ENCODE peak calls at places on chromosomes 13 and 19, in six cellular contexts. T is PC-3, W is A673, J is right atrium auricular region, E is H9, P is endodermal cell. V is an unnamed sample.
A peak's percentile ranks its signal among the peaks of the same experiment; 100 is the strongest.

GRCh38 chr19:31280266-31281006 is 68.8 kb downstream of the TSHZ3 start:
- DNase-seq in T (no peak), W (no peak), J (no peak), E (no peak), P (no peak), V (no peak)

GRCh38 chr13:113126265-113127150 is 3.9 kb downstream of the F10 start:
- DNase-seq in T (no peak), W (no peak), J (no peak), E (no peak), P (peak; percentile 36), V (no peak)

GRCh38 chr19:28846094-28846812 is 366.7 kb downstream of the UQCRFS1 start:
- DNase-seq in T (no peak), W (no peak), J (no peak), E (no peak), P (no peak), V (no peak)

GRCh38 chr13:34044041-34044440 is 226.1 kb downstream of the RFC3 start:
- DNase-seq in T (peak; percentile 14), W (no peak), J (no peak), E (no peak), P (no peak), V (no peak)

GRCh38 chr19:9673912-9674668 is 810 bp downstream of the ZNF562 start:
- DNase-seq in T (peak; percentile 41), W (peak; percentile 19), J (no peak), E (no peak), P (no peak), V (peak; percentile 11)

GRCh38 chr19:934865-935422 is 9.1 kb downstream of the ARID3A start:
- DNase-seq in T (peak; percentile 68), W (no peak), J (peak; percentile 83), E (no peak), P (no peak), V (no peak)

GRCh38 chr13:98032168-98032567 is 78.7 kb downstream of the IPO5 start:
- DNase-seq in T (no peak), W (no peak), J (no peak), E (no peak), P (no peak), V (no peak)

GRCh38 chr19:10219678-10220077 is 11.5 kb downstream of the S1PR2 start:
- DNase-seq in T (peak; percentile 74), W (peak; percentile 22), J (no peak), E (peak; percentile 79), P (peak; percentile 83), V (peak; percentile 36)

GRCh38 chr19:54674021-54674617 is 11.3 kb downstream of the LILRB4 start:
- DNase-seq in T (peak; percentile 75), W (peak; percentile 61), J (no peak), E (no peak), P (no peak), V (no peak)

GRCh38 chr13:95256086-95256485 is 45.2 kb downstream of the ABCC4 start:
- DNase-seq in T (peak; percentile 94), W (peak; percentile 51), J (no peak), E (no peak), P (no peak), V (peak; percentile 86)

GRCh38 chr13:57087006-57087405 is 53.7 kb upstream of the PRR20A start:
- DNase-seq in T (no peak), W (no peak), J (no peak), E (no peak), P (no peak), V (no peak)

GRCh38 chr19:56107626-56108351 is 13.3 kb downstream of the ZNF787 start:
- DNase-seq in T (no peak), W (no peak), J (no peak), E (no peak), P (no peak), V (no peak)

GRCh38 chr19:40413291-40413994 is at the start of gene PRX:
- DNase-seq in T (no peak), W (no peak), J (no peak), E (peak; percentile 90), P (peak; percentile 89), V (no peak)

GRCh38 chr13:30610311-30610710 is 7.4 kb upstream of the USPL1 start:
- DNase-seq in T (no peak), W (no peak), J (no peak), E (no peak), P (no peak), V (no peak)

GRCh38 chr13:75639426-75639825 is 3.3 kb downstream of the LMO7 start:
- DNase-seq in T (no peak), W (no peak), J (no peak), E (no peak), P (no peak), V (no peak)

DNA sequence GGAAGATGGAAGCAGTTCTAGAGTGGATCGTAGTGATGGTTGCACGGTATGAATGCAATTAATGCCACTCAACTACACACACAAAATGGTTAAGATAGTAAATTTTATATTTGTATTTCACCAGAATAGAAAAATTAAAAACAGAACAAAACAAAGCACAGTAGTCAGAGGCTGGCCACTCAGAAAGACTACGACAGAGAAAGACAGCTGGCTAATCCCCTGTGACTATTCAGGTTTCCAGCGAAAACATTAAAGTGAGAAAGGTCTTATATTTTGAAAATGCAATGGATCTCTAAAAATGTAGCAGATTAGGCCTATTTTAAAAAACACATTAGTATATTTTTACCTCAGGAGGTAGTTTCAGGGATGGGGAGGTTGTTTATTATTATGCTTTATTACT is 131.3 kb upstream of the POSTN start:
- DNase-seq in T (no peak), W (peak; percentile 29), J (no peak), E (no peak), P (no peak), V (no peak)
- H3K4me1 ChIP-seq in T (no peaks in the 10 kb centered on the region), W (peaks cover 13% of the 10 kb centered on the region), J (no peaks in the 10 kb centered on the region), E (no peaks in the 10 kb centered on the region), P (no peaks in the 10 kb centered on the region), V (no peaks in the 10 kb centered on the region)

DNA sequence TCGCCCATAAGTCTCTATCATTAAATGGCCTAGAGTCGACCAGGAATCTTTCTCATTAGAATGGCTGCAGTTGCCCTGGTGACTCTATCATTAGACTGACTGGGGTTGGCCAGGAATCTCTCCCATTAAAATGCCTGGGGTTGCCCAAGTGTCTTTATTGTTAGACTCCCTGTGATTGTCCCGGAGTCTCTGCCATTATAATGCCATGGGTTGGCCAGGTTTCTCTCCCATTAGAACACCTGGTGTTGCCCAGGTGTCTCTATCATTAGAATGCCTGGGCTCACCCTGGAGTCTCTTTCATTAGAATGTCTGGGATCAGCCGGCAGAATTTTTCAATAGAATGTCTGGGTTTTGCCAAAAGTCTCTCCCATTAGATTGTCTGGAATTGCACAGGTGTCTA is 1459.3 kb downstream of the UQCRFS1 start:
- DNase-seq in T (no peak), W (no peak), J (no peak), E (no peak), P (no peak), V (no peak)
- H3K4me1 ChIP-seq in T (no peaks in the 10 kb centered on the region), W (no peaks in the 10 kb centered on the region), J (peaks cover 3% of the 10 kb centered on the region), E (no peaks in the 10 kb centered on the region), P (no peaks in the 10 kb centered on the region), V (no peaks in the 10 kb centered on the region)

GRCh38 chr13:110907951-110908898 is 6.6 kb downstream of the ANKRD10 start:
- DNase-seq in T (peak; percentile 94), W (peak; percentile 33), J (no peak), E (peak; percentile 81), P (peak; percentile 82), V (peak; percentile 37)
- H3K4me1 ChIP-seq in T (peaks cover 53% of the 10 kb centered on the region), W (peaks cover 25% of the 10 kb centered on the region), J (peaks cover 69% of the 10 kb centered on the region), E (peaks cover 20% of the 10 kb centered on the region), P (peaks cover 19% of the 10 kb centered on the region), V (peaks cover 11% of the 10 kb centered on the region)

GRCh38 chr13:74068471-74068870 is 65.7 kb downstream of the KLF12 start:
- DNase-seq in T (no peak), W (no peak), J (no peak), E (no peak), P (no peak), V (no peak)
- H3K4me1 ChIP-seq in T (no peaks in the 10 kb centered on the region), W (no peaks in the 10 kb centered on the region), J (peaks cover 26% of the 10 kb centered on the region), E (no peaks in the 10 kb centered on the region), P (no peaks in the 10 kb centered on the region), V (no peaks in the 10 kb centered on the region)

DNA sequence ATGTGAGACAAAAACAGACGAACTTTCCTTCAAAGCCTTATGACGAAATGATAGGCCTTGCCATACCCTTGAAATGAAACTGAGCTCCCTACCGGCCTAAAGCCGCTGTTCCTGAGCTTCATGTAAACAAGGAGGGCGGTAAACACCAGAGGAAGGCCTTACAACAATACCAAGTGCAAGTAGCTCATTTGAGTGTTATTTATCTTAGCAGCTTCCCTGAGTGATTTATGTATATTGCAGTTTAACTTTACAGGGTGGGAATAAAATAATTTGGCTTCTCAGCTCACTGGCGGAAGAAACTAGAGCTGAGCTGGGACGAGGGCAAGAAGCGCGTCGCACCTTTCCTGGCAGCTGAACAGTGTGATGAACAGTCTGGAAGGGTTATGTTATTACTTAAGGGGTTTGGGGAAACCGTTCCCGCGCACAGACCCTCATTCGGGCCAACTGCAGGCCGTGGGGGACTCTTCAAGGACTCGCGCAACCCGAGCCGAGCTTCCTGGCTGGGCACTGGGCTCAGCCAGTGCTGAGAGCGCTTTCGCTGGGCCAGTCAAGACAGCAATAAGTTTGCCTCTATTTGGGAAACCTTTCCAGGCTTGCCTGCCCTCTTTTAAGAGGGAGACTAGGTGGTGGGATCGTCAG is 111.3 kb downstream of the KCNRG start:
- DNase-seq in T (peak; percentile 20), W (peak; percentile 59), J (no peak), E (peak; percentile 39), P (no peak), V (peak; percentile 87)
- H3K4me1 ChIP-seq in T (peaks cover 23% of the 10 kb centered on the region), W (peaks cover 33% of the 10 kb centered on the region), J (peaks cover 61% of the 10 kb centered on the region), E (peaks cover 3% of the 10 kb centered on the region), P (peaks cover 24% of the 10 kb centered on the region), V (peaks cover 38% of the 10 kb centered on the region)

GRCh38 chr13:40666058-40666904 is at the start of gene FOXO1:
- DNase-seq in T (peak; percentile 78), W (peak; percentile 92), J (peak; percentile 89), E (peak; percentile 86), P (peak; percentile 93), V (peak; percentile 84)

GRCh38 chr13:40666905-40667621 is 622 bp upstream of the FOXO1 start:
- DNase-seq in T (peak; percentile 16), W (no peak), J (no peak), E (no peak), P (peak; percentile 86), V (peak; percentile 72)

GRCh38 chr13:40664100-40665060 is 2.1 kb downstream of the FOXO1 start:
- DNase-seq in T (peak; percentile 49), W (peak; percentile 36), J (peak; percentile 82), E (peak; percentile 37), P (peak; percentile 82), V (peak; percentile 46)

GRCh38 chr13:40665754-40666057 is 735 bp downstream of the FOXO1 start:
- DNase-seq in T (peak; percentile 13), W (peak; percentile 55), J (no peak), E (no peak), P (no peak), V (no peak)

DNA sequence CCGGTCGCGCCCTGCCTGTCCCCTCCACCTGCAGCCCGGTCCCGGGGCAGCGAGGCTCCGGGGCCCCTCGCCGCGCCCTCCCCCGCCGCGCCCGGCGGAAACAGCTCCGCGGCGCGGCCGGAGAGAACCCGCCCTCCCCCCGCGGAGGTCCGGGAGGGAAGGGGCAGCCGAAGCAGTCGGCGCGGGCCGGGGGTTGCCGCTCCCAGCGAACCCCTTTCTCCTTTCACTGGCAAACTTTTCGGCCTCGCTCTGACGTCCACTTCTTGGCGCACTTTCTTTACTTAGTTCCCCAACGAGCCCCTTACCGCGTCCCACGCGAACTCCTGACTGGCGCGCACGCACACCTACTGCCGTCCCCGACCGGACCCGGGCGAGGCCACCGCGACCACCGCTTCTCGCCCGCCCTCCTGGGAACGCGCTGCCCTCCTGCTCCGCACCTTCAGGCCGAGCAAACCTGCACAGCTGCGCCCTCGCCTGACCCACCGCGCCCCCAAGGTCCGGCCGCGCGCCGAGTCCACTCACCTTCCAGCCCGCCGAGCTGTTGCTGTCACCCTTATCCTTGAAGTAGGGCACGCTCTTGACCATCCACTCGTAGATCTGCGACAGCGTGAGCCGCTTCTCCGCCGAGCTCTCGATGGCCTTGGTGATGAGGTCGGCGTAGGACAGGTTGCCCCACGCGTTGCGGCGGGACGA is 1.2 kb downstream of the FOXO1 start:
- DNase-seq in T (peak; percentile 26), W (peak; percentile 28), J (no peak), E (no peak), P (peak; percentile 77), V (peak; percentile 35)
- H3K4me1 ChIP-seq in T (peaks cover 14% of the 10 kb centered on the region), W (peaks cover 21% of the 10 kb centered on the region), J (peaks cover 47% of the 10 kb centered on the region), E (peaks cover 6% of the 10 kb centered on the region), P (peaks cover 8% of the 10 kb centered on the region), V (peaks cover 11% of the 10 kb centered on the region)

V was measured in mesenchymal stem cell.